ENCODE peak calls at places on chromosomes 16 and 17, in ten cellular contexts. X is T-cell; A is left ventricle myocardium superior; W is T-helper 17 cell; I is activated T-helper 17 cell treated with anti-CD3 and anti-CD28 coated beads, Interleukin-2, amount 50 U/mL, for 72 hours; D is naive thymus-derived CD8-positive, alpha-beta T cell; V is IMR-90; T is left cardiac atrium; B is right cardiac atrium; P is aorta. S is an unnamed sample.

GRCh38 chr17:68822752-68823289 is 132.4 kb downstream of the ABCA8 start:
- ATAC-seq in P (no peak), W (no peak), I (no peak), B (no peak), V (no peak), D (no peak), X (no peak), A (no peak), T (no peak), S (no peak)

GRCh38 chr17:48259710-48260291 is 152.2 kb downstream of the SNX11 start:
- ATAC-seq in P (no peak), D (no peak), W (no peak), A (no peak), T (no peak), I (no peak), B (no peak), V (no peak), X (no peak), S (no peak)

GRCh38 chr17:7479389-7480192 is at the start of gene ZBTB4:
- ATAC-seq in B (no peak), W (peak), V (peak), X (peak), A (peak), T (peak), P (no peak), I (peak), D (peak), S (peak)

GRCh38 chr17:78361227-78361683 is 1.4 kb upstream of the SOCS3 start:
- ATAC-seq in D (no peak), X (no peak), B (no peak), P (no peak), V (no peak), W (no peak), I (no peak), A (no peak), T (no peak), S (no peak)

GRCh38 chr17:29749045-29749825 is 126.5 kb upstream of the CORO6 start:
- ATAC-seq in V (peak), A (no peak), P (no peak), D (no peak), X (no peak), B (no peak), T (no peak), I (peak), W (no peak), S (no peak)

GRCh38 chr17:77601054-77601979 is 357.2 kb upstream of the TNRC6C start:
- ATAC-seq in V (no peak), P (peak), B (peak), X (no peak), I (no peak), T (peak), W (no peak), A (peak), D (no peak), S (no peak)

GRCh38 chr16:29738514-29738913 is 7.3 kb downstream of the C16orf54 start:
- ATAC-seq in B (no peak), A (no peak), I (peak), V (no peak), T (peak), D (peak), W (peak), X (peak), P (no peak), S (no peak)

GRCh38 chr17:19664136-19664820 is 15.7 kb downstream of the ALDH3A2 start:
- ATAC-seq in V (no peak), X (no peak), B (peak), D (no peak), I (no peak), T (no peak), A (peak), W (no peak), P (no peak), S (no peak)

GRCh38 chr17:11142231-11142630 is 98.8 kb upstream of the SHISA6 start:
- ATAC-seq in D (no peak), B (no peak), I (no peak), A (no peak), T (no peak), P (no peak), V (no peak), W (no peak), X (no peak), S (no peak)

GRCh38 chr17:13600475-13601316 is 1.0 kb downstream of the HS3ST3A1 start:
- ATAC-seq in T (peak), V (peak), X (no peak), I (no peak), A (peak), D (no peak), W (no peak), B (peak), P (peak), S (no peak)

S was measured in gastroesophageal sphincter.